ENCODE peak calls at places on chromosomes 13 and 19, in nine cellular contexts. One of them, this sample, is unnamed. For H3K27me3 and H3K36me3, the result is how much of the 10 kb centered on the place peaks cover.

GRCh38 chr19:5352229-5352763 is 11.7 kb upstream of the PTPRS start:
- DNase-seq in heart left ventricle: no peak
- DNase-seq in CD8-positive, alpha-beta T cell: no peak
- DNase-seq in heart right ventricle: no peak
- DNase-seq in fibroblast of lung: no peak
- DNase-seq in colonic mucosa: no peak
- DNase-seq in small intestine: no peak
- DNase-seq in PC-3: peak
- DNase-seq in aorta: no peak
- DNase-seq in this sample: no peak

GRCh38 chr19:409006-409514 is at the start of gene C2CD4C:
- DNase-seq in heart left ventricle: no peak
- DNase-seq in fibroblast of lung: no peak
- DNase-seq in colonic mucosa: no peak
- DNase-seq in small intestine: no peak
- DNase-seq in heart right ventricle: no peak
- DNase-seq in CD8-positive, alpha-beta T cell: no peak
- DNase-seq in aorta: peak
- DNase-seq in PC-3: no peak
- DNase-seq in this sample: no peak

GRCh38 chr13:22049384-22049783 is 378.5 kb downstream of the FGF9 start:
- DNase-seq in aorta: no peak
- DNase-seq in small intestine: no peak
- DNase-seq in CD8-positive, alpha-beta T cell: no peak
- DNase-seq in PC-3: no peak
- DNase-seq in colonic mucosa: no peak
- DNase-seq in heart right ventricle: no peak
- DNase-seq in heart left ventricle: no peak
- DNase-seq in fibroblast of lung: peak
- DNase-seq in this sample: no peak

GRCh38 chr13:108352599-108352998 is 83.1 kb downstream of the TNFSF13B start:
- DNase-seq in PC-3: no peak
- DNase-seq in aorta: no peak
- DNase-seq in heart left ventricle: no peak
- DNase-seq in heart right ventricle: no peak
- DNase-seq in fibroblast of lung: no peak
- DNase-seq in CD8-positive, alpha-beta T cell: no peak
- DNase-seq in small intestine: no peak
- DNase-seq in colonic mucosa: no peak
- DNase-seq in this sample: no peak

GRCh38 chr13:77919351-77920294 is 992 bp upstream of the EDNRB start:
- DNase-seq in aorta: peak
- DNase-seq in small intestine: no peak
- DNase-seq in heart left ventricle: peak
- DNase-seq in fibroblast of lung: peak
- DNase-seq in CD8-positive, alpha-beta T cell: no peak
- DNase-seq in colonic mucosa: peak
- DNase-seq in PC-3: no peak
- DNase-seq in heart right ventricle: peak
- DNase-seq in this sample: no peak

GRCh38 chr13:30340367-30341184 is 33.2 kb upstream of the KATNAL1 start:
- DNase-seq in heart left ventricle: peak
- DNase-seq in heart right ventricle: peak
- DNase-seq in fibroblast of lung: peak
- DNase-seq in aorta: peak
- DNase-seq in PC-3: peak
- DNase-seq in colonic mucosa: peak
- DNase-seq in small intestine: no peak
- DNase-seq in CD8-positive, alpha-beta T cell: no peak
- DNase-seq in this sample: peak

GRCh38 chr13:39877134-39877533 is 221.7 kb downstream of the COG6 start:
- DNase-seq in small intestine: no peak
- DNase-seq in PC-3: no peak
- DNase-seq in aorta: no peak
- DNase-seq in fibroblast of lung: no peak
- DNase-seq in CD8-positive, alpha-beta T cell: no peak
- DNase-seq in heart left ventricle: no peak
- DNase-seq in heart right ventricle: no peak
- DNase-seq in colonic mucosa: no peak
- DNase-seq in this sample: no peak

GRCh38 chr13:32783067-32783466 is 196.8 kb downstream of the PDS5B start:
- DNase-seq in CD8-positive, alpha-beta T cell: no peak
- DNase-seq in PC-3: peak
- DNase-seq in colonic mucosa: no peak
- DNase-seq in fibroblast of lung: peak
- DNase-seq in aorta: no peak
- DNase-seq in heart right ventricle: no peak
- DNase-seq in small intestine: no peak
- DNase-seq in heart left ventricle: no peak
- DNase-seq in this sample: peak

GRCh38 chr19:46880440-46880839 is 19.6 kb downstream of the ARHGAP35 start:
- DNase-seq in aorta: no peak
- DNase-seq in heart right ventricle: no peak
- DNase-seq in CD8-positive, alpha-beta T cell: no peak
- DNase-seq in fibroblast of lung: no peak
- DNase-seq in heart left ventricle: no peak
- DNase-seq in PC-3: no peak
- DNase-seq in small intestine: no peak
- DNase-seq in colonic mucosa: no peak
- DNase-seq in this sample: no peak

GRCh38 chr19:12952488-12953455 is 4.3 kb downstream of the GADD45GIP1 start:
- DNase-seq in PC-3: peak
- DNase-seq in CD8-positive, alpha-beta T cell: no peak
- DNase-seq in fibroblast of lung: peak
- DNase-seq in colonic mucosa: no peak
- DNase-seq in small intestine: no peak
- DNase-seq in heart right ventricle: peak
- DNase-seq in heart left ventricle: no peak
- DNase-seq in aorta: peak
- DNase-seq in this sample: peak

GRCh38 chr19:34186205-34186604 is 13.9 kb downstream of the LSM14A start:
- DNase-seq in heart right ventricle: no peak
- DNase-seq in small intestine: no peak
- DNase-seq in fibroblast of lung: no peak
- DNase-seq in heart left ventricle: no peak
- DNase-seq in aorta: no peak
- DNase-seq in colonic mucosa: no peak
- DNase-seq in CD8-positive, alpha-beta T cell: no peak
- DNase-seq in PC-3: no peak
- DNase-seq in this sample: no peak
- H3K4me3 ChIP-seq in heart right ventricle: no peak
- H3K4me3 ChIP-seq in small intestine: peak
- H3K4me3 ChIP-seq in fibroblast of lung: no peak
- H3K4me3 ChIP-seq in heart left ventricle: no peak
- H3K4me3 ChIP-seq in aorta: no peak
- H3K4me3 ChIP-seq in colonic mucosa: no peak
- H3K4me3 ChIP-seq in CD8-positive, alpha-beta T cell: no peak
- H3K4me3 ChIP-seq in PC-3: no peak
- H3K4me3 ChIP-seq in this sample: no peak

GRCh38 chr19:15195381-15195964 is 5.3 kb downstream of the NOTCH3 start:
- DNase-seq in PC-3: peak
- DNase-seq in heart right ventricle: peak
- DNase-seq in small intestine: no peak
- DNase-seq in heart left ventricle: peak
- DNase-seq in aorta: peak
- DNase-seq in fibroblast of lung: peak
- DNase-seq in CD8-positive, alpha-beta T cell: no peak
- DNase-seq in colonic mucosa: peak
- DNase-seq in this sample: peak

GRCh38 chr19:15195987-15196682 is 4.7 kb downstream of the NOTCH3 start:
- DNase-seq in small intestine: peak
- DNase-seq in heart right ventricle: no peak
- DNase-seq in colonic mucosa: peak
- DNase-seq in aorta: peak
- DNase-seq in fibroblast of lung: no peak
- DNase-seq in PC-3: peak
- DNase-seq in CD8-positive, alpha-beta T cell: no peak
- DNase-seq in heart left ventricle: no peak
- DNase-seq in this sample: peak

GRCh38 chr19:15197275-15198005 is 3.4 kb downstream of the NOTCH3 start:
- DNase-seq in heart right ventricle: no peak
- DNase-seq in CD8-positive, alpha-beta T cell: no peak
- DNase-seq in aorta: no peak
- DNase-seq in heart left ventricle: no peak
- DNase-seq in PC-3: no peak
- DNase-seq in small intestine: no peak
- DNase-seq in fibroblast of lung: peak
- DNase-seq in colonic mucosa: no peak
- DNase-seq in this sample: no peak

GRCh38 chr19:15198006-15198356 is 2.8 kb downstream of the NOTCH3 start:
- DNase-seq in aorta: no peak
- DNase-seq in fibroblast of lung: no peak
- DNase-seq in PC-3: peak
- DNase-seq in CD8-positive, alpha-beta T cell: no peak
- DNase-seq in small intestine: peak
- DNase-seq in heart left ventricle: no peak
- DNase-seq in colonic mucosa: peak
- DNase-seq in heart right ventricle: no peak
- DNase-seq in this sample: peak

GRCh38 chr19:15196683-15197005 is 4.2 kb downstream of the NOTCH3 start:
- DNase-seq in colonic mucosa: no peak
- DNase-seq in CD8-positive, alpha-beta T cell: no peak
- DNase-seq in aorta: no peak
- DNase-seq in heart left ventricle: no peak
- DNase-seq in small intestine: no peak
- DNase-seq in fibroblast of lung: no peak
- DNase-seq in heart right ventricle: no peak
- DNase-seq in PC-3: no peak
- DNase-seq in this sample: no peak
- H3K27me3 ChIP-seq in colonic mucosa: under half
- H3K27me3 ChIP-seq in CD8-positive, alpha-beta T cell: under half
- H3K27me3 ChIP-seq in aorta: under half
- H3K27me3 ChIP-seq in heart left ventricle: under half
- H3K27me3 ChIP-seq in small intestine: under half
- H3K27me3 ChIP-seq in fibroblast of lung: under half
- H3K27me3 ChIP-seq in heart right ventricle: half or more
- H3K27me3 ChIP-seq in PC-3: under half
- H3K27me3 ChIP-seq in this sample: under half

DNA sequence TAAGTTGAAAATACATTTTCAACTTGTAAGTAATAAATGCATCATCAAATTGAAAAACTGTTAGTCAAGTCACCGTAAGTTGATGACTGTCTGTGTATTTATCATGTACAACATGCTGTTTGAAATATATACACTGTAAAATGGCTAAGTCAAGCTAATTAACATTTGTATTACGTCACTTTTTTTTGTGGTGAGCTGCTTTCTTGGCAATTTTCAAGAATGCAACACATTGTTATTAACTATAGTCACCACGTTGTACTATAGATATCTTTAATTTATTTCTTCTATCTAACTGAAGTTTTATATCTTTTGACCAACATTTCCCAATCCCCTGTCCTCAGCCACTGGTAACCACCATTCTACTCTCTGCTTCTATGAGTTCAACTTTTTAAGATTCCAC is 57.0 kb downstream of the RBM26 start:
- DNase-seq in fibroblast of lung: peak
- DNase-seq in heart left ventricle: no peak
- DNase-seq in aorta: no peak
- DNase-seq in small intestine: no peak
- DNase-seq in colonic mucosa: no peak
- DNase-seq in PC-3: no peak
- DNase-seq in heart right ventricle: no peak
- DNase-seq in CD8-positive, alpha-beta T cell: no peak
- DNase-seq in this sample: no peak
- H3K36me3 ChIP-seq in fibroblast of lung: under half
- H3K36me3 ChIP-seq in heart left ventricle: under half
- H3K36me3 ChIP-seq in aorta: under half
- H3K36me3 ChIP-seq in small intestine: under half
- H3K36me3 ChIP-seq in colonic mucosa: under half
- H3K36me3 ChIP-seq in PC-3: under half
- H3K36me3 ChIP-seq in heart right ventricle: half or more
- H3K36me3 ChIP-seq in CD8-positive, alpha-beta T cell: under half
- H3K36me3 ChIP-seq in this sample: under half

DNA sequence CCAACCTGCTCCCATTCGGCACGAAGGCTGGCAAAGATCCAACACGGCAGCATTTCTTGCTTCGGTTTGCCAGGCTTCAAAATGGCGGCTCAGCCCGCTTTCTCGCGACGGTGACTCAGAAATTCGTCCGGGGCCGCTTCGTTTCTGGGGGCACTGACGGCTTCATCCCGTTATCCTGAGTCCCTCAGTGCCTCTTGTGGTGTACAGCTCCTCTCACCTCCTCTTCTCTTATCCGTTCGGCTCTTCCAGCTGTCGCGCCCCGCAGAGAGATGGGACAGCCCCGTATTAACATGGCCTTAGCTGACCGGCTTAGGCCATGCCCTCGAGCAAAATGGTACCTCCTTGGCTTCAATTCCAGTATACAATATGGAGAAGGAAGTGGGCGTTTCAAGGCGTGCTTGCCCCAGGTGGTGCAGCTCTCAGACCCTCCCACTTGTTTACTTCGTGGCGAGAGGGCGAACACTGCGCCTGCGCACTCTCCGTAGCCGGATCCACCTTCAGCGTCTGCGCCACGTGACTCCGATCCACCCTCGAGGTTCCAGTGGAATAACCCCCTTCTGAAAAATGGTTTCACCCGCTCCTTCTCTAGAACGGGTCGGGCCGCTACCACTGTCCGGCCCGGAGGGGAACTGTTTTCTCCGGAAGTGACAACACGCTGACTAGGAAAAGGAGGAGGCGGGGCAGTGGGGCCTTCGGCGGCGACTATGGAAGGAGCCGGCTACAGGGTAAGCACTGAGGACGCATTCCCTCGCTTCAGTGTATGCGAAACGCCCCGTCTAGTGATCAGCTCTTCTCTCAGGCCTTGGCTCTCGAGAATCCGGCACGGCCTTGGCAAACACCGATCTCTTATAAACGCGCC is at the start of the genes AKT1S1 and TBC1D17:
- DNase-seq in fibroblast of lung: peak
- DNase-seq in aorta: peak
- DNase-seq in heart right ventricle: peak
- DNase-seq in colonic mucosa: peak
- DNase-seq in heart left ventricle: peak
- DNase-seq in PC-3: peak
- DNase-seq in small intestine: peak
- DNase-seq in CD8-positive, alpha-beta T cell: peak
- DNase-seq in this sample: peak
- H3K4me3 ChIP-seq in fibroblast of lung: peak
- H3K4me3 ChIP-seq in aorta: peak
- H3K4me3 ChIP-seq in heart right ventricle: peak
- H3K4me3 ChIP-seq in colonic mucosa: peak
- H3K4me3 ChIP-seq in heart left ventricle: peak
- H3K4me3 ChIP-seq in PC-3: peak
- H3K4me3 ChIP-seq in small intestine: peak
- H3K4me3 ChIP-seq in CD8-positive, alpha-beta T cell: peak
- H3K4me3 ChIP-seq in this sample: peak

GRCh38 chr19:42175952-42176648 is 41.4 kb downstream of the DEDD2 start:
- DNase-seq in CD8-positive, alpha-beta T cell: no peak
- DNase-seq in fibroblast of lung: peak
- DNase-seq in colonic mucosa: no peak
- DNase-seq in heart left ventricle: no peak
- DNase-seq in aorta: peak
- DNase-seq in small intestine: no peak
- DNase-seq in heart right ventricle: no peak
- DNase-seq in PC-3: peak
- DNase-seq in this sample: no peak
- H3K27me3 ChIP-seq in CD8-positive, alpha-beta T cell: under half
- H3K27me3 ChIP-seq in fibroblast of lung: half or more
- H3K27me3 ChIP-seq in colonic mucosa: under half
- H3K27me3 ChIP-seq in heart left ventricle: under half
- H3K27me3 ChIP-seq in aorta: under half
- H3K27me3 ChIP-seq in small intestine: under half
- H3K27me3 ChIP-seq in heart right ventricle: half or more
- H3K27me3 ChIP-seq in PC-3: under half
- H3K27me3 ChIP-seq in this sample: under half